ENCODE peak calls at places on chromosomes 3 and 15, in four cellular contexts. Z, X, C and Y are unnamed samples.

GRCh38 chr3:98986073-98986472 is 84.6 kb upstream of the DCBLD2 start:
- DNase-seq in Z (peak), X (peak), C (no peak), Y (peak)

GRCh38 chr3:174951023-174951422 is 91.9 kb downstream of the NAALADL2 start:
- DNase-seq in Z (peak), X (no peak), C (no peak), Y (peak)

GRCh38 chr15:27479232-27480140 is 508.5 kb downstream of the GABRG3 start:
- DNase-seq in Z (no peak), X (no peak), C (no peak), Y (no peak)

GRCh38 chr3:117567903-117568302 is 858.3 kb downstream of the TUSC7 start:
- DNase-seq in Z (no peak), X (no peak), C (no peak), Y (no peak)

GRCh38 chr3:182683335-182684257 is 109.7 kb upstream of the ATP11B start:
- DNase-seq in Z (peak), X (peak), C (peak), Y (peak)

GRCh38 chr15:66748320-66748779 is 46.3 kb downstream of the SMAD6 start:
- DNase-seq in Z (peak), X (no peak), C (no peak), Y (peak)

GRCh38 chr15:77986891-77987764 is 90.4 kb downstream of the TBC1D2B start:
- DNase-seq in Z (no peak), X (no peak), C (no peak), Y (no peak)

GRCh38 chr3:138681463-138682215 is 73.1 kb downstream of the FAIM start:
- DNase-seq in Z (no peak), X (no peak), C (no peak), Y (peak)

GRCh38 chr3:22121068-22121706 is 370.2 kb upstream of the ZNF385D start:
- DNase-seq in Z (no peak), X (no peak), C (no peak), Y (no peak)

GRCh38 chr15:63274427-63274826 is 3.0 kb upstream of the APH1B start:
- DNase-seq in Z (no peak), X (no peak), C (no peak), Y (no peak)

DNA sequence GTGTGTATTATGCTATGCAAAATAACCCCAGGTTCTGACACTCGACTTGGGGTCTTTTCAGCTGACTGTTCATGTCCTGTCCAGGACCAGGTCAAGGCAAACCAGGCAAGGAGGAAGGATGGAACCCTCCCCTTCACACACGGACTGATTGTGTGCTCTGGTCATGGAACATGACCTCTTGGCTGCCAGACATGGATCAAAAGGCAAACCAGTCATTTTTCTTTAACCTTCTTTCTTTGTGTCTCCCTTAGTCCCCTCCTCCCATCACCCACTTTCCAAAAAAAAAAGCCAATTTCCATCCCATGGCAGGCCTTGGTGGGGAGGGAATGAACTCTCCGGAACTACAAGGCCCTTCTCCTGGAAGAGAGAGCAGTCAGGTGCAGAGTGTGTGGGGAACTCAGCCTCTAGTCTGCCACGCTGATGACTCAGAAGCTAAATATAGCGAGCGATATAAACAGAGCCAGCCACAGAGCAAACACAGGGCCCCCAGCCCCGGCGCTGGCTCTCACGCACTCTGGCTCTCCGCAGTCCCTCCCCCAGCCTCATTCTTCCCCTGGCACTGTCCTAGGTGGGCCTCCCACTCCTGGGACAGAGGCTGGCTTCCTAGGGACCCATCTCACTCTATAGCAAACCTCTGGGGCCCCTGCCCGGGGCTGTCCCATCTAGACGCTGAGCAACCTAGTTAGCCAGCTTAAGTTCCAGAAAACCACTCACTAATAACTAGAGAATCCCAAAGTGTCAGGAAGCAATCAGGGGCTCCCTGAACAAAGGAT is 10.0 kb downstream of the BMF start:
- DNase-seq in Z (peak), X (peak), C (peak), Y (peak)
- H3K4me3 ChIP-seq in Z (no peak), X (peak), C (peak), Y (no peak)

GRCh38 chr15:43294091-43294706 is 27.5 kb upstream of the TGM5 start:
- DNase-seq in Z (no peak), X (no peak), C (no peak), Y (no peak)

GRCh38 chr15:43293402-43293801 is 26.7 kb upstream of the TGM5 start:
- DNase-seq in Z (no peak), X (peak), C (no peak), Y (no peak)

GRCh38 chr15:43287254-43287653 is 20.5 kb upstream of the TGM5 start:
- DNase-seq in Z (no peak), X (no peak), C (no peak), Y (no peak)

GRCh38 chr15:43292375-43293078 is 25.8 kb upstream of the TGM5 start:
- DNase-seq in Z (peak), X (no peak), C (no peak), Y (no peak)
- TF ChIP-seq FOS in Z (no peak), X (no peak), C (no peak), Y (no peak)

DNA sequence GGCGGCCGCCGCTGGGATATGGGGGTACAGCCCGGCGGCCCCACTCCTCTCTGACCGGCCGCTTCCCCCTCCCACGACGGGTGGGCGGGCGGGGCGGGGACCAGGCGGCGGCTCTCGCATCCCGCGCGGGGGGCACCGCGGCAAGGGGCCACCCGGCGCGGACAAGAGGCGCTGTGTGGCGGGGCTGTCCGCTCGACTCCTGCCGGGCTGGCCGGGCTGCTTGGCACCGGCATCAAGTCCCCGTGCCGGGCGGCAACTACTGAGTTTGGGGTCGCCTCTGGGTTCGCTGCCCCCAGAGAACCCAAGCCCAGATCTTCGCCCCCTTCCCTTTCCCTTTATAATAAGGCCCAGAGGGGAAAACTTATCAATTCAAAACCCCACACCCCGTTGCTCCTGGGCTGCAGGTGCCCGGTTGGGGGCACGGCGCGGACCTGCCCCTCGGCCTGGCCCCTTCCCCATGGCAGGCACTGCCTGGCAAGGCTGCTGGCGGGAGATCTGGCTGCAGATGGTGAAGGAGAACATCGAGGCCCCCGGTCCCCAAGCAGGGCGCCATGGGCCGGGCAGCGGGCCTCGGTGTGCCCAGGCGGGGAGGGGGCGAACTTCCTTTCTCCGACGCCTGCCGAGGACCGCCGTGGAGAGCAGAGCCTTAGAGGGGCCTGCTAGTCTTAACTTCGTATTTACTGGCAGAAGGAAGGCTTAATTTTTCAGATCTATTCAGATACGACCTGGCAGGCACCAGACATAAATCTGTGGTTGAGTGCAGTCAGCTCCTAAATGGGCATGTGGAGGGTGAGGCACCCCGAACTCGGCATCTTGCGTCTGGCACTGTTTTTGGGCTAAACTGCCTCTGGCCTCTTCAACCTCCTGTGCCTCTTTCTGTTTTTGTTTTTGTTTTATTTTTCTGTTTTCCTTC is 913 bp downstream of the APBA2 start:
- DNase-seq in Z (no peak), X (no peak), C (no peak), Y (no peak)
- H3K4me3 ChIP-seq in Z (peak), X (peak), C (no peak), Y (peak)

GRCh38 chr15:93088200-93088980 is 621 bp downstream of the RGMA start:
- DNase-seq in Z (no peak), X (no peak), C (no peak), Y (no peak)
- TF ChIP-seq FOS in Z (no peak), X (no peak), C (no peak), Y (no peak)

GRCh38 chr3:55826731-55827496 is 339.8 kb upstream of the WNT5A start:
- DNase-seq in Z (peak), X (no peak), C (no peak), Y (peak)
- H3K4me3 ChIP-seq in Z (no peak), X (no peak), C (no peak), Y (no peak)

DNA sequence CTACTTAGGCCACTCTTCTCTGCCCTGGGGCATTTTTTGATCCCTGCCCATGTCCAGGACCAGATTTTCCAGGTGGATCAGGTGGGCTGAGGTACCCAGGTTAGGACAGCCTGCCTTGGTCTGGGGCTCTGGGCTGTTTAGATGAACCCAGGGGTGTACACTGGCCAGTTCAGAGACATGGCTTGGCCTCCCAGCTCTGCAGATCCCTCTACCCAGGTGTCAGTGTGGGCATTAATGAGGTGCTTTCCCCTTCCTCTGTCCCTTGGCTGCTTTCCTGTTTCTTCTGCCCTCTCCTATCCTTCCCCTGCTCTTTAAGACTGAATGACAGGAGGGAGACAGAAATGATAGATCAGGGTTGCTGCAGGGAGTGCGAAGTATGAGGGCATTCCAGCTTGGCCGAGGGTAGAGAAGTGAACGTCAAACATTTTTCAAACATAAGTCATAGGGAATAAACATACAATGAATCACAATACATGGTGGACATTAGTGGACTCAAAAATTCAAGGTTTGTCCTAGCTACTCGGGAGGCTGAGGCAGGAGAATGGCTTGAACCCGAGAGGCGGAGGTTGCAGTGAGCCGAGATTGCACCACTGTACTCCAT is 30.5 kb downstream of the RTP1 start:
- DNase-seq in Z (peak), X (no peak), C (no peak), Y (no peak)
- TF ChIP-seq FOS in Z (peak), X (no peak), C (no peak), Y (no peak)

DNA sequence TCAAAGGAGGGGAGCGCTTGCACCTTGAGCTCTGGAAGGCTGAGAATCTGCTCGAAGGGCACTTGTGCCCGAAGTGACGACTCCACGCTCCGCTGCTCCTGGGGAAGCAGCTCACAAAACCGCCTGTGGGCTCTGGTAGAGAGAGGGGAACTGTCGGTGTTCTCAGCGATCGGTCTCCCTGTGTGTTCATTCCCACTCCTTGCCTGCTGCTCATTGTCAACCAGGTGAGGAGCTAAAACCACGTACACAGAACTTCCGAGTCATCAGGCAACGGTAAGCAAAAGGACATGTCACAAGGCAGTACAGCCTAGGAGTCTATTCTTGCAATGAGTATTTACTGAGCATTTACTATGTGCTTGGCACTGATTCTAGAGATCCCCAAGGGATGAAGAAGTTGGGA is 1.5 kb downstream of the CIB1 start:
- DNase-seq in Z (no peak), X (no peak), C (no peak), Y (no peak)
- H3K4me3 ChIP-seq in Z (no peak), X (peak), C (peak), Y (no peak)